ENCODE peak calls at places on chromosomes 6 and 20, in nine cellular contexts. One of them, this sample, is unnamed.

GRCh38 chr20:1566701-1567100 is 9.2 kb upstream of the SIRPD start:
- DNase-seq in psoas muscle: no peak
- DNase-seq in A549: no peak
- DNase-seq in Calu3: no peak
- DNase-seq in H1: no peak
- DNase-seq in body of pancreas: no peak
- DNase-seq in neural crest cell: no peak
- DNase-seq in mesothelial cell of epicardium: no peak
- DNase-seq in prostate gland: no peak
- DNase-seq in this sample: no peak

GRCh38 chr6:126039284-126039683 is 52.9 kb downstream of the TRMT11 start:
- DNase-seq in psoas muscle: no peak
- DNase-seq in A549: peak; percentile 55
- DNase-seq in Calu3: no peak
- DNase-seq in H1: no peak
- DNase-seq in body of pancreas: no peak
- DNase-seq in neural crest cell: no peak
- DNase-seq in mesothelial cell of epicardium: no peak
- DNase-seq in prostate gland: no peak
- DNase-seq in this sample: no peak

GRCh38 chr20:3698511-3699436 is 13.6 kb downstream of the SIGLEC1 start:
- DNase-seq in psoas muscle: no peak
- DNase-seq in A549: no peak
- DNase-seq in Calu3: no peak
- DNase-seq in H1: no peak
- DNase-seq in body of pancreas: no peak
- DNase-seq in neural crest cell: no peak
- DNase-seq in mesothelial cell of epicardium: no peak
- DNase-seq in prostate gland: no peak
- DNase-seq in this sample: no peak

GRCh38 chr6:25017932-25018581 is 82.3 kb upstream of the RIPOR2 start:
- DNase-seq in psoas muscle: peak; percentile 51
- DNase-seq in A549: peak; percentile 37
- DNase-seq in Calu3: peak; percentile 90
- DNase-seq in H1: peak; percentile 75
- DNase-seq in body of pancreas: peak; percentile 60
- DNase-seq in neural crest cell: peak; percentile 22
- DNase-seq in mesothelial cell of epicardium: no peak
- DNase-seq in prostate gland: peak; percentile 23
- DNase-seq in this sample: no peak

GRCh38 chr6:17703256-17703694 is 3.5 kb downstream of the NUP153 start:
- DNase-seq in psoas muscle: no peak
- DNase-seq in A549: peak; percentile 39
- DNase-seq in Calu3: no peak
- DNase-seq in H1: no peak
- DNase-seq in body of pancreas: peak; percentile 47
- DNase-seq in neural crest cell: no peak
- DNase-seq in mesothelial cell of epicardium: no peak
- DNase-seq in prostate gland: no peak
- DNase-seq in this sample: no peak

GRCh38 chr6:127969701-127970100 is 68.8 kb upstream of the THEMIS start:
- DNase-seq in psoas muscle: no peak
- DNase-seq in A549: no peak
- DNase-seq in Calu3: no peak
- DNase-seq in H1: no peak
- DNase-seq in body of pancreas: no peak
- DNase-seq in neural crest cell: no peak
- DNase-seq in mesothelial cell of epicardium: no peak
- DNase-seq in prostate gland: no peak
- DNase-seq in this sample: no peak

GRCh38 chr6:1525364-1526038 is 84.2 kb upstream of the FOXC1 start:
- DNase-seq in psoas muscle: no peak
- DNase-seq in A549: no peak
- DNase-seq in Calu3: no peak
- DNase-seq in H1: no peak
- DNase-seq in body of pancreas: no peak
- DNase-seq in neural crest cell: no peak
- DNase-seq in mesothelial cell of epicardium: no peak
- DNase-seq in prostate gland: no peak
- DNase-seq in this sample: no peak

GRCh38 chr6:50549460-50549859 is 163.9 kb upstream of the TFAP2D start:
- DNase-seq in psoas muscle: no peak
- DNase-seq in A549: no peak
- DNase-seq in Calu3: no peak
- DNase-seq in H1: no peak
- DNase-seq in body of pancreas: no peak
- DNase-seq in neural crest cell: no peak
- DNase-seq in mesothelial cell of epicardium: no peak
- DNase-seq in prostate gland: no peak
- DNase-seq in this sample: no peak

GRCh38 chr6:68635706-68636513 is 828 bp downstream of the ADGRB3 start:
- DNase-seq in psoas muscle: no peak
- DNase-seq in A549: no peak
- DNase-seq in Calu3: no peak
- DNase-seq in H1: peak; percentile 53
- DNase-seq in body of pancreas: peak; percentile 16
- DNase-seq in neural crest cell: peak; percentile 28
- DNase-seq in mesothelial cell of epicardium: peak; percentile 43
- DNase-seq in prostate gland: peak; percentile 9
- DNase-seq in this sample: peak; percentile 56

GRCh38 chr6:7173843-7174503 is 66.2 kb downstream of the RREB1 start:
- DNase-seq in psoas muscle: no peak
- DNase-seq in A549: no peak
- DNase-seq in Calu3: no peak
- DNase-seq in H1: no peak
- DNase-seq in body of pancreas: no peak
- DNase-seq in neural crest cell: no peak
- DNase-seq in mesothelial cell of epicardium: no peak
- DNase-seq in prostate gland: no peak
- DNase-seq in this sample: no peak

GRCh38 chr20:59743767-59744485 is 139.6 kb downstream of the PHACTR3 start:
- DNase-seq in psoas muscle: no peak
- DNase-seq in A549: peak; percentile 27
- DNase-seq in Calu3: peak; percentile 72
- DNase-seq in H1: no peak
- DNase-seq in body of pancreas: no peak
- DNase-seq in neural crest cell: no peak
- DNase-seq in mesothelial cell of epicardium: no peak
- DNase-seq in prostate gland: no peak
- DNase-seq in this sample: no peak

GRCh38 chr20:21099653-21100589 is 6.2 kb downstream of the LINC00237 start:
- DNase-seq in psoas muscle: peak; percentile 30
- DNase-seq in A549: peak; percentile 24
- DNase-seq in Calu3: peak; percentile 6
- DNase-seq in H1: peak; percentile 68
- DNase-seq in body of pancreas: peak; percentile 53
- DNase-seq in neural crest cell: peak; percentile 41
- DNase-seq in mesothelial cell of epicardium: no peak
- DNase-seq in prostate gland: no peak
- DNase-seq in this sample: no peak

GRCh38 chr20:40641212-40641611 is 47.8 kb downstream of the MAFB start:
- DNase-seq in psoas muscle: no peak
- DNase-seq in A549: no peak
- DNase-seq in Calu3: no peak
- DNase-seq in H1: no peak
- DNase-seq in body of pancreas: no peak
- DNase-seq in neural crest cell: no peak
- DNase-seq in mesothelial cell of epicardium: no peak
- DNase-seq in prostate gland: no peak
- DNase-seq in this sample: no peak

GRCh38 chr6:87944541-87944954 is 103.1 kb upstream of the SPACA1 start:
- DNase-seq in psoas muscle: peak; percentile 75
- DNase-seq in A549: peak; percentile 48
- DNase-seq in Calu3: peak; percentile 50
- DNase-seq in H1: no peak
- DNase-seq in body of pancreas: peak; percentile 67
- DNase-seq in neural crest cell: no peak
- DNase-seq in mesothelial cell of epicardium: peak; percentile 58
- DNase-seq in prostate gland: peak; percentile 90
- DNase-seq in this sample: no peak
- TF ChIP-seq CTCF in psoas muscle: peak; percentile 48
- TF ChIP-seq CTCF in A549: no peak
- TF ChIP-seq CTCF in Calu3: no peak
- TF ChIP-seq CTCF in H1: peak; percentile 28
- TF ChIP-seq CTCF in body of pancreas: peak; percentile 8
- TF ChIP-seq CTCF in neural crest cell: no peak
- TF ChIP-seq CTCF in mesothelial cell of epicardium: no peak
- TF ChIP-seq CTCF in prostate gland: peak; percentile 35
- TF ChIP-seq CTCF in this sample: peak; percentile 12

GRCh38 chr6:2783188-2783957 is 18.2 kb downstream of the WRNIP1 start:
- DNase-seq in psoas muscle: no peak
- DNase-seq in A549: no peak
- DNase-seq in Calu3: no peak
- DNase-seq in H1: peak; percentile 69
- DNase-seq in body of pancreas: no peak
- DNase-seq in neural crest cell: no peak
- DNase-seq in mesothelial cell of epicardium: no peak
- DNase-seq in prostate gland: no peak
- DNase-seq in this sample: no peak
- TF ChIP-seq CTCF in psoas muscle: no peak
- TF ChIP-seq CTCF in A549: no peak
- TF ChIP-seq CTCF in Calu3: no peak
- TF ChIP-seq CTCF in H1: peak; percentile 54
- TF ChIP-seq CTCF in body of pancreas: no peak
- TF ChIP-seq CTCF in neural crest cell: no peak
- TF ChIP-seq CTCF in mesothelial cell of epicardium: no peak
- TF ChIP-seq CTCF in prostate gland: no peak
- TF ChIP-seq CTCF in this sample: no peak

GRCh38 chr6:26543953-26544352 is 5.8 kb downstream of the HMGN4 start:
- DNase-seq in psoas muscle: no peak
- DNase-seq in A549: peak; percentile 40
- DNase-seq in Calu3: no peak
- DNase-seq in H1: no peak
- DNase-seq in body of pancreas: no peak
- DNase-seq in neural crest cell: no peak
- DNase-seq in mesothelial cell of epicardium: no peak
- DNase-seq in prostate gland: no peak
- DNase-seq in this sample: no peak
- TF ChIP-seq CTCF in psoas muscle: peak; percentile 13
- TF ChIP-seq CTCF in A549: no peak
- TF ChIP-seq CTCF in Calu3: peak; percentile 63
- TF ChIP-seq CTCF in H1: peak; percentile 31
- TF ChIP-seq CTCF in body of pancreas: peak; percentile 23
- TF ChIP-seq CTCF in neural crest cell: peak; percentile 50
- TF ChIP-seq CTCF in mesothelial cell of epicardium: no peak
- TF ChIP-seq CTCF in prostate gland: no peak
- TF ChIP-seq CTCF in this sample: no peak

GRCh38 chr6:154457881-154458284 is 52.6 kb downstream of the CNKSR3 start:
- DNase-seq in psoas muscle: no peak
- DNase-seq in A549: no peak
- DNase-seq in Calu3: no peak
- DNase-seq in H1: no peak
- DNase-seq in body of pancreas: peak; percentile 65
- DNase-seq in neural crest cell: no peak
- DNase-seq in mesothelial cell of epicardium: no peak
- DNase-seq in prostate gland: peak; percentile 83
- DNase-seq in this sample: no peak
- TF ChIP-seq CTCF in psoas muscle: no peak
- TF ChIP-seq CTCF in A549: no peak
- TF ChIP-seq CTCF in Calu3: no peak
- TF ChIP-seq CTCF in H1: no peak
- TF ChIP-seq CTCF in body of pancreas: no peak
- TF ChIP-seq CTCF in neural crest cell: no peak
- TF ChIP-seq CTCF in mesothelial cell of epicardium: no peak
- TF ChIP-seq CTCF in prostate gland: peak; percentile 35
- TF ChIP-seq CTCF in this sample: no peak

GRCh38 chr6:34970962-34971361 is 81.9 kb downstream of the ANKS1A start:
- DNase-seq in psoas muscle: no peak
- DNase-seq in A549: no peak
- DNase-seq in Calu3: no peak
- DNase-seq in H1: no peak
- DNase-seq in body of pancreas: no peak
- DNase-seq in neural crest cell: no peak
- DNase-seq in mesothelial cell of epicardium: no peak
- DNase-seq in prostate gland: no peak
- DNase-seq in this sample: no peak

GRCh38 chr6:34970487-34970886 is 81.4 kb downstream of the ANKS1A start:
- DNase-seq in psoas muscle: no peak
- DNase-seq in A549: no peak
- DNase-seq in Calu3: no peak
- DNase-seq in H1: no peak
- DNase-seq in body of pancreas: no peak
- DNase-seq in neural crest cell: no peak
- DNase-seq in mesothelial cell of epicardium: no peak
- DNase-seq in prostate gland: no peak
- DNase-seq in this sample: no peak

GRCh38 chr6:34974249-34974642 is 85.2 kb downstream of the ANKS1A start:
- DNase-seq in psoas muscle: no peak
- DNase-seq in A549: no peak
- DNase-seq in Calu3: no peak
- DNase-seq in H1: no peak
- DNase-seq in body of pancreas: no peak
- DNase-seq in neural crest cell: no peak
- DNase-seq in mesothelial cell of epicardium: no peak
- DNase-seq in prostate gland: no peak
- DNase-seq in this sample: no peak

GRCh38 chr6:34969662-34970265 is 80.7 kb downstream of the ANKS1A start:
- DNase-seq in psoas muscle: no peak
- DNase-seq in A549: no peak
- DNase-seq in Calu3: no peak
- DNase-seq in H1: no peak
- DNase-seq in body of pancreas: no peak
- DNase-seq in neural crest cell: no peak
- DNase-seq in mesothelial cell of epicardium: no peak
- DNase-seq in prostate gland: no peak
- DNase-seq in this sample: no peak

DNA sequence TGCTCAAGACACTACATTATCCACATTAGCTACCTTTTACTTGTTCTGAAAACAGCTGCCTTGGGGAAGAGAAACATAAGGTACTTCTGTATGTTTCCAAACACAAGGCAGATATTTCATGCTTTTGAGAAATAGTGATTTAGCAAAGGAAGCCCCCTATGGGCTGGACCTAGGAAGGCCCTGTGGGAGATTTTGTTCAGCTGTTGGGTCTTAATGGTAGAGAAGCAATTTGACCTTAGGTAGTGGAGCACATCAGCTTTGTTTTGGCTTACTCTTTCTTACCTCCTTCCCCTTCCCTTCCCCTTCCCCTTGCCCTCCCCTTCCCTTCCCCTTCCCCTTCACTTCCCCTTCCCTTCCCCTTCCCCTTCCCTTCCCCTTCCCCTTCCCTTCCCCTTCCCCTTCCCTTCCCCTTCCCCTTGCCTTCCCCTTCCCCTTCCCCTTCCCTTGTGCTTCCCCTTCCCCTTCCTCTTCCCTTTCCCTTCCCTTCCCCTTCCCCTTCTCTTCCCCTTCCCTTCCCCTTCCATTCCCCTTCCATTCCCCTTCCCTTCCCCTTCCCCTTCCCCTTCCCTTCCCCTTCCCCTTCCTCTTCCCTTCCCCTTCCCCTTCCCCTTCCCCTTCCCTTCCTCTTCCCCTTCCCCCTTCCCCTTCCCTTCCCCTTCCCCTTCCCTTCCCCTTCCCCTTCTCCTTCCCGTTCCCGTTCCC is 84.6 kb downstream of the ANKS1A start:
- DNase-seq in psoas muscle: no peak
- DNase-seq in A549: no peak
- DNase-seq in Calu3: no peak
- DNase-seq in H1: no peak
- DNase-seq in body of pancreas: no peak
- DNase-seq in neural crest cell: no peak
- DNase-seq in mesothelial cell of epicardium: no peak
- DNase-seq in prostate gland: no peak
- DNase-seq in this sample: no peak
- TF ChIP-seq CTCF in psoas muscle: no peak
- TF ChIP-seq CTCF in A549: no peak
- TF ChIP-seq CTCF in Calu3: peak; percentile 33
- TF ChIP-seq CTCF in H1: peak; percentile 25
- TF ChIP-seq CTCF in body of pancreas: no peak
- TF ChIP-seq CTCF in neural crest cell: peak; percentile 33
- TF ChIP-seq CTCF in mesothelial cell of epicardium: no peak
- TF ChIP-seq CTCF in prostate gland: no peak
- TF ChIP-seq CTCF in this sample: no peak

GRCh38 chr6:167827588-167828324 is 1.0 kb downstream of the AFDN start:
- DNase-seq in psoas muscle: peak; percentile 30
- DNase-seq in A549: peak; percentile 19
- DNase-seq in Calu3: peak; percentile 52
- DNase-seq in H1: peak; percentile 69
- DNase-seq in body of pancreas: peak; percentile 70
- DNase-seq in neural crest cell: peak; percentile 45
- DNase-seq in mesothelial cell of epicardium: peak; percentile 64
- DNase-seq in prostate gland: peak; percentile 37
- DNase-seq in this sample: peak; percentile 43
- TF ChIP-seq CTCF in psoas muscle: no peak
- TF ChIP-seq CTCF in A549: no peak
- TF ChIP-seq CTCF in Calu3: no peak
- TF ChIP-seq CTCF in H1: no peak
- TF ChIP-seq CTCF in body of pancreas: peak; percentile 12
- TF ChIP-seq CTCF in neural crest cell: no peak
- TF ChIP-seq CTCF in mesothelial cell of epicardium: no peak
- TF ChIP-seq CTCF in prostate gland: no peak
- TF ChIP-seq CTCF in this sample: no peak

This sample was measured in dorsolateral prefrontal cortex.